ENCODE peak calls at places on chromosome 15, in seven cellular contexts. E is heart left ventricle, P is IMR-90, T is A549, G is ovary, R is tibial nerve, Y is transverse colon. F is an unnamed sample.

GRCh38 chr15:85129881-85130280 is 148.2 kb downstream of the PDE8A start:
- DNase-seq in P (no peak), T (no peak), E (no peak), G (no peak), Y (no peak), R (no peak), F (no peak)

GRCh38 chr15:84826369-84826823 is 9.2 kb downstream of the ALPK3 start:
- DNase-seq in R (no peak), E (peak; percentile 47), T (peak; percentile 74), G (no peak), Y (peak; percentile 50), P (no peak), F (no peak)

GRCh38 chr15:93150910-93151309 is 61.9 kb upstream of the RGMA start:
- DNase-seq in P (no peak), T (no peak), R (no peak), Y (no peak), G (no peak), E (peak; percentile 54), F (no peak)

GRCh38 chr15:68385671-68386586 is 46.0 kb downstream of the ITGA11 start:
- DNase-seq in E (peak; percentile 6), Y (no peak), T (no peak), G (peak; percentile 4), R (no peak), P (no peak), F (no peak)

GRCh38 chr15:78195735-78196201 is 38.6 kb downstream of the ACSBG1 start:
- DNase-seq in T (peak; percentile 57), R (no peak), Y (peak; percentile 59), G (no peak), P (no peak), E (no peak), F (peak; percentile 83)

GRCh38 chr15:29043731-29044485 is 158.1 kb downstream of the APBA2 start:
- DNase-seq in G (no peak), E (no peak), Y (no peak), T (no peak), P (peak; percentile 69), R (no peak), F (peak; percentile 17)

GRCh38 chr15:82146990-82147461 is 101.2 kb upstream of the MEX3B start:
- DNase-seq in T (peak; percentile 49), Y (no peak), R (no peak), E (no peak), G (no peak), P (peak; percentile 90), F (no peak)

GRCh38 chr15:26024241-26024640 is 161.1 kb upstream of the ATP10A start:
- DNase-seq in E (no peak), G (no peak), P (no peak), T (no peak), R (no peak), Y (no peak), F (no peak)

GRCh38 chr15:28260722-28261121 is 61.3 kb downstream of the HERC2 start:
- DNase-seq in E (peak; percentile 61), Y (no peak), G (no peak), P (no peak), R (no peak), T (no peak), F (no peak)

GRCh38 chr15:43404130-43404529 is 33.2 kb downstream of the TUBGCP4 start:
- DNase-seq in R (no peak), G (no peak), T (no peak), Y (no peak), E (no peak), P (no peak), F (no peak)

GRCh38 chr15:67305506-67305905 is 50.9 kb downstream of the IQCH start:
- DNase-seq in R (no peak), G (no peak), T (no peak), Y (no peak), E (no peak), P (no peak), F (no peak)

GRCh38 chr15:88681610-88682221 is 42.9 kb downstream of the ISG20 start:
- DNase-seq in E (no peak), T (no peak), G (peak; percentile 23), R (no peak), Y (no peak), P (no peak), F (peak; percentile 65)

GRCh38 chr15:68205949-68206539 is 912 bp upstream of the CALML4 start:
- DNase-seq in T (no peak), G (no peak), P (no peak), E (peak; percentile 81), Y (peak; percentile 92), R (no peak), F (peak; percentile 83)

GRCh38 chr15:89007989-89008388 is 80.3 kb upstream of the ABHD2 start:
- DNase-seq in G (no peak), T (no peak), E (no peak), Y (no peak), P (no peak), R (no peak), F (no peak)

GRCh38 chr15:60349589-60349988 is 48.2 kb downstream of the ANXA2 start:
- DNase-seq in P (no peak), Y (no peak), R (no peak), G (no peak), T (no peak), E (no peak), F (no peak)

GRCh38 chr15:60352525-60352924 is 45.3 kb downstream of the ANXA2 start:
- DNase-seq in Y (no peak), T (no peak), G (no peak), R (no peak), P (no peak), E (no peak), F (no peak)

GRCh38 chr15:60351066-60351465 is 46.7 kb downstream of the ANXA2 start:
- DNase-seq in Y (no peak), G (no peak), P (no peak), T (peak; percentile 28), R (no peak), E (no peak), F (no peak)

GRCh38 chr15:60347480-60348069 is 50.2 kb downstream of the ANXA2 start:
- DNase-seq in T (no peak), E (no peak), G (no peak), P (no peak), Y (no peak), R (no peak), F (no peak)

GRCh38 chr15:60350121-60350520 is 47.7 kb downstream of the ANXA2 start:
- DNase-seq in T (peak; percentile 36), G (no peak), P (no peak), R (no peak), E (no peak), Y (no peak), F (no peak)
- TF ChIP-seq POLR2A in T (no peak), G (no peak), P (no peak), R (no peak), E (no peak), Y (no peak), F (no peak)

GRCh38 chr15:41789662-41790061 is 15.4 kb downstream of the MAPKBP1 start:
- DNase-seq in P (no peak), T (no peak), R (no peak), E (no peak), G (no peak), Y (no peak), F (no peak)

GRCh38 chr15:41791547-41791937 is 17.3 kb downstream of the MAPKBP1 start:
- DNase-seq in P (no peak), Y (no peak), G (no peak), E (no peak), R (no peak), T (no peak), F (no peak)

GRCh38 chr15:41791970-41792637 is 17.8 kb downstream of the MAPKBP1 start:
- DNase-seq in Y (no peak), P (no peak), G (no peak), T (no peak), E (no peak), R (no peak), F (no peak)

GRCh38 chr15:41790169-41790568 is 15.9 kb downstream of the MAPKBP1 start:
- DNase-seq in E (no peak), R (no peak), G (no peak), T (no peak), P (no peak), Y (no peak), F (no peak)

GRCh38 chr15:41790756-41791546 is 16.7 kb downstream of the MAPKBP1 start:
- DNase-seq in T (peak; percentile 14), Y (no peak), R (no peak), P (peak; percentile 79), G (no peak), E (peak; percentile 46), F (no peak)
- H3K27ac ChIP-seq in T (peak overlapping the region; percentile 44), Y (peak overlapping the region; percentile 42), R (peak overlapping the region; percentile 66), P (peak overlapping the region; percentile 47), G (no peak overlapping the region), E (peak overlapping the region; percentile 57), F (peak overlapping the region; percentile 68)

DNA sequence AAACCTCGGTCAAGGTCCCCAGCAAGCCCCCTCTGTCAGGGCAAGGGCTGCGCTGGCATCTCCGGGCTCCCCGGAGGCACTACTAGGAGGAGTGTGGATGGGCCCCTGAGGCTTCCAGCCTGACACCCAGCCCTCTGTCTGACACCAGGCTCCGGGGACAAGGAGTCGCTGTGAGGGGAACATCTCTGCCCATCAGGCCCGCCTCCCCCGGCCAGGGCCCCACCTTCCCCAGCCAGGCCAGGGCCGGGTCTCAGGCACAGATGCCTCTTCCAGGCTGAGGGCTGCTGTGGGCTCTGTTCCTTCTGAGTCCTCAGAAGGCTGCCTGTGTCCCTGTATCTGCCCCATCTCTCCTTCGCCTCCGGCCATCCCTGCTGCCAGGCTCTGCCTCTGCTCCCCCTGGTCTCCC is 15.8 kb downstream of the CSPG4 start:
- DNase-seq in P (no peak), R (no peak), E (no peak), Y (no peak), T (no peak), G (no peak), F (no peak)
- H3K4me1 ChIP-seq in P (peaks cover 38% of the 10 kb centered on the region), R (peaks cover 88% of the 10 kb centered on the region), E (peaks cover 36% of the 10 kb centered on the region), Y (peaks cover 56% of the 10 kb centered on the region), T (peaks cover 19% of the 10 kb centered on the region), G (peaks cover 20% of the 10 kb centered on the region), F (peaks cover 83% of the 10 kb centered on the region)

DNA sequence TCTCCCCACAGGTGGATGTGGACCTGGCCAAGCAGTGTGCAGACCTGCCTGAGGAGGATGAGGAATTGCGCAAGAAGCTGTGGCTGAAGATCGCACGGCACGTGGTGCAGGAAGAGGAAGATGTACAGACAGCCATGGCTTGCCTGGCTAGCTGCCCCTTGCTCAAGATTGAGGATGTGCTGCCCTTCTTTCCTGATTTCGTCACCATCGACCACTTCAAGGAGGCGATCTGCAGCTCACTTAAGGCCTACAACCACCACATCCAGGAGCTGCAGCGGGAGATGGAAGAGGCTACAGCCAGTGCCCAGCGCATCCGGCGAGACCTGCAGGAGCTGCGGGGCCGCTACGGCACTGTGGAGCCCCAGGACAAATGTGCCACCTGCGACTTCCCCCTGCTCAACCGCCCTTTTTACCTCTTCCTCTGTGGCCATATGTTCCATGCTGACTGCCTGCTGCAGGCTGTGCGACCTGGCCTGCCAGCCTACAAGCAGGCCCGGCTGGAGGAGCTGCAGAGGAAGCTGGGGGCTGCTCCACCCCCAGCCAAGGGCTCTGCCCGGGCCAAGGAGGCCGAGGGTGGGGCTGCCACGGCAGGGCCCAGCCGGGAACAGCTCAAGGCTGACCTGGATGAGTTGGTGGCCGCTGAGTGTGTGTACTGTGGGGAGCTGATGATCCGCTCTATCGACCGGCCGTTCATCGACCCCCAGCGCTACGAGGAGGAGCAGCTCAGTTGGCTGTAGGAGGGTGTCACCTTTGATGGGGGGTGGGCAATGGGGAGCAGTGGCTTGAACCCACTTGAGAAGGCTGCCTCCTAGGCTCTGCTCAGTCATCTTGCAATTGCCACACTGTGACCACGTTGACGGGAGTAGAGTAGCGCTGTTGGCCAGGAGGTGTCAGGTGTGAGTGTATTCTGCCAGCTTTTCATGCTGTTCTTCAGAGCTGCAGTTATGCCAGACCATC is 8.6 kb downstream of the VPS18 start:
- DNase-seq in G (no peak), R (peak; percentile 31), Y (no peak), E (peak; percentile 65), P (no peak), T (no peak), F (peak; percentile 90)
- TF ChIP-seq POLR2A in G (no peak), R (no peak), Y (no peak), E (no peak), P (no peak), T (no peak), F (no peak)

F was measured in spleen.